ENCODE peak calls at places on chromosomes 4 and X, in five cellular contexts. B, D, I, J and R are unnamed samples.

GRCh38 chrX:119030990-119031389 is 41.8 kb upstream of the CT47C1 start:
- DNase-seq in J (no peak), I (no peak), B (no peak), D (no peak), R (no peak)

GRCh38 chr4:81747242-81747930 is 275.7 kb upstream of the RASGEF1B start:
- DNase-seq in D (peak), J (no peak), B (no peak), I (no peak), R (no peak)

GRCh38 chr4:54913751-54914526 is 211.5 kb downstream of the KDR start:
- DNase-seq in I (no peak), D (no peak), J (no peak), B (peak), R (no peak)

GRCh38 chrX:38570396-38570795 is 9.1 kb downstream of the TSPAN7 start:
- DNase-seq in B (no peak), J (no peak), D (no peak), I (no peak), R (no peak)

GRCh38 chr4:10582059-10582686 is 102.4 kb downstream of the CLNK start:
- DNase-seq in I (no peak), J (no peak), D (peak), B (peak), R (no peak)

GRCh38 chr4:29309050-29309449 is 1411.1 kb upstream of the PCDH7 start:
- DNase-seq in B (no peak), I (no peak), D (no peak), J (no peak), R (no peak)

GRCh38 chr4:68683034-68683433 is 12.6 kb upstream of the UGT2B15 start:
- DNase-seq in B (no peak), I (no peak), J (no peak), D (no peak), R (no peak)

GRCh38 chr4:147940144-147940543 is 208.3 kb downstream of the ARHGAP10 start:
- DNase-seq in J (no peak), I (no peak), B (no peak), D (no peak), R (no peak)

GRCh38 chr4:150385606-150386005 is 196.3 kb upstream of the MAB21L2 start:
- DNase-seq in I (no peak), D (no peak), B (no peak), J (no peak), R (no peak)

GRCh38 chrX:29858714-29859113 is 356.6 kb upstream of the MAGEB2 start:
- DNase-seq in I (no peak), J (no peak), B (no peak), D (no peak), R (no peak)

GRCh38 chr4:42398448-42399355 is 1.4 kb downstream of the SHISA3 start:
- DNase-seq in I (no peak), B (no peak), J (peak), D (no peak), R (peak)

GRCh38 chr4:10872833-10873517 is 188.4 kb upstream of the CLNK start:
- DNase-seq in D (no peak), B (no peak), I (no peak), J (no peak), R (no peak)

DNA sequence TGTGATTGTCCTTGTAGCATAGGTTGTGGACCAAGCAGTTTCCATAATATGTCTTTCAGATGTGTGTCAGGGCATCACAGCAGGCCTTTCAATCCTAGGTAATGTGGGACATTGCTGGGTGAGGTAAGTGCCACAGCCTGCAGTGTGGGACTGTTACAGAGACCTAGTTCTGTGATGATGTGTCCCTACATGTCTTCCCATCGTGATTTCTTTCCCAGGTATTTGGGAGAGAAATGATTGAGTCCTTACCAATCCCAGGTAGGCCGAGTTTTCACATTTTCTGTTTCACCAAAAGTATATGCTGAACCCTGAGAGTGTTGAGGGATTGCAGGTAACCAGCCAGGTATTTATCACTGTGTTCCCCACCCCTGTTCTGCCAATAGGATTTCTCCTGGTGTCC is 10.6 kb upstream of the ATXN3L start:
- DNase-seq in I (no peak), B (no peak), J (no peak), D (no peak), R (no peak)
- TF ChIP-seq ATF3 in I (no peak), B (no peak), J (no peak), D (no peak), R (no peak)

DNA sequence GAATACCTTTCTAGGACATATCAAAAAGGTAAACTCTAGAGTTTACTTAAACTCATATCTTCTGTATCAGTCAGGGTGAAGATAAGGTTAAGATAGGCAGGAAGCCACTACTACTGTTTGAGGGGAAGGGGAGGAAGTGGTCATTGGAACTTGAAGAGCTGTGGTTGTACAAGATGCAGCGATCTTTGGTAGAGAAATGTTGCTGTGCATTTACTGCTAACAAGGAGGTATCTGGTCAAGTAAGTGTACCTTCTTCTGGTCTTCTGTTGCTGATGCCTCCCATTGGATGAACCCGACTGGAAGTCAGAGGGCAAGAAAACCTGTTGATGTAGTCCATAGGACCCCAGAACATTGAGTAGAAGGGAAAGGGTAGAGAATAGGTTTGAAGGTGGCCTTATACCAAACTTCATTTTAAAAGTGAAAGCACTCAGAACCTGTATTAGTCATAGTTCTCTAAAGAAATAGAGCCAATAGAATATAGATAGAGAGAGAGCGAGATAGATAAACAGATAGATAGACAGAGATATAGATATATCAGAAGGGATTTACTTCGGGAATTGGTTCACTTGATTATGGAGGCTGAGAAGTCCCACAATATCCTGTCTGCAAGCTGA is 47.9 kb upstream of the TSPAN5 start:
- DNase-seq in I (no peak), B (no peak), J (no peak), D (no peak), R (no peak)
- TF ChIP-seq MAX in I (no peak), B (no peak), J (no peak), D (no peak), R (no peak)

GRCh38 chr4:1075809-1076524 is 37.4 kb downstream of the RNF212 start:
- DNase-seq in I (no peak), J (no peak), D (no peak), B (no peak), R (no peak)
- TF ChIP-seq ATF2 in I (no peak), J (no peak), D (no peak), B (no peak), R (no peak)

DNA sequence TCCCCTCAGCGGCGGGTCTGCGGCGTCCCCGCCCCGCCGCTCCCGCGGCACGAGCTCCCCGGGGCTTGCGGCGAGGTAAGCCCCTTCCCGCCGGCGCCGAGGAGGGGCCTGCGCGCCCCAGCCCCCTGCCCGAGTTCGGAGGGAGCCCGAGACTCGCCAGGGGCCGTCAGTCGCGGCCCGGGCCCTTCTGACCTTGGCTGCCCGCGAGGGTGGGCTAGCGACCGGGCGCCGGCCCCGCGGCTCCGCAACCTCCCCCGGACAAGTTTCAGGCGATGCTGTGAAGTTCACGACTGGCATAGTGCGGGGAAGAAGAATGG is 554 bp downstream of the CDKL5 start:
- DNase-seq in B (no peak), I (no peak), D (no peak), J (no peak), R (peak)
- TF ChIP-seq ATF3 in B (no peak), I (no peak), D (no peak), J (no peak), R (no peak)

GRCh38 chrX:113260474-113260873 is 419.8 kb upstream of the AMOT start:
- DNase-seq in D (no peak), J (no peak), I (no peak), B (peak), R (no peak)
- TF ChIP-seq MAX in D (no peak), J (no peak), I (no peak), B (no peak), R (no peak)

GRCh38 chr4:119020158-119020557 is 115.5 kb upstream of the MYOZ2 start:
- DNase-seq in J (no peak), I (no peak), B (no peak), D (no peak), R (no peak)
- TF ChIP-seq ATF2 in J (no peak), I (no peak), B (no peak), D (no peak), R (no peak)

GRCh38 chr4:183878571-183878970 is 26.5 kb upstream of the STOX2 start:
- DNase-seq in I (no peak), B (no peak), D (no peak), J (no peak), R (no peak)

GRCh38 chr4:183872531-183872930 is 32.6 kb upstream of the STOX2 start:
- DNase-seq in J (no peak), I (no peak), B (no peak), D (no peak), R (no peak)

GRCh38 chr4:183873389-183874185 is 31.5 kb upstream of the STOX2 start:
- DNase-seq in D (no peak), I (no peak), J (no peak), B (no peak), R (no peak)

GRCh38 chr4:183875251-183875825 is 29.8 kb upstream of the STOX2 start:
- DNase-seq in J (no peak), I (no peak), D (no peak), B (no peak), R (no peak)

DNA sequence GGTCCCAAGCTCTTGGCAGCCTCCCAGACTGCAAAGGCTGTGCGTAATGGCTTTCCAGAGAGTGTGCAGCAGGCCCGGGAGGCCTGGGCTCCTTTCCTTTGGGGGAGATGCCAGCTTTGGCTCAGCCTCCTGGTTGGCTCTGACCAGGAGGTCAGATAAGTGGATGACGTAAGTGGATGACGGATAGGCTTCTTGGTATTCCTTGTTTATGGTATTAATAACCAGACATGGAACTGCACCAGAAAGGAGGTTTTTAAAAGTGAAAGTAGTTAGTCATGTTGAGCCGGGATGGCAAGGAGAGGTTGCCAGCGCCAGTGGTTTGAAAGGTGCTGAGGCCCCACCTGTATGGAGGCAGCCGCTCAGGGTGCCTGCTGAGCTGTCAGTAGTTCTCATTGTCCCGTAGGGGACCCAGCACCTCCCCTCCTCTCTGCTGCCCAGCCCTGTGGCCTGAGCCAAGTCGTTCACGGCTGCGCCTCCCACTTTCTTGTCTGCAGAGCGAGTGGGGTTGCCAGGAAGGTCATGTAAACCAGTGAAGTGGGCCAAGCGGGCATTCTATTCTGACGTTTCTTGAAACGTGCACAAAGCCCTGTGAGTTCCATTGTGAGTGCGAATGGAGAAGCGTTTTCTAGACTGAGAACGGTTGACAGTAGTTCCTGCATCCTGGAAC is 28.7 kb upstream of the STOX2 start:
- DNase-seq in B (no peak), J (no peak), D (no peak), I (no peak), R (no peak)
- TF ChIP-seq ATF3 in B (no peak), J (no peak), D (no peak), I (no peak), R (no peak)